ENCODE peak calls at places on chromosomes 6 and 20, in nine cellular contexts. L is SK-N-SH, P is K562, S is A549, D is HCT116, R is HL-60, Y is GM23338, B is HepG2, W is GM12878. X is an unnamed sample.
A peak's percentile ranks its signal among the peaks of the same experiment; 100 is the strongest.

GRCh38 chr6:25054469-25054868 is 118.7 kb upstream of the RIPOR2 start:
- DNase-seq in S (no peak), P (no peak), Y (no peak), L (no peak), B (no peak), W (no peak), R (no peak), D (no peak), X (no peak)

GRCh38 chr6:29705389-29706231 is 17.6 kb upstream of the HLA-F start:
- DNase-seq in L (peak; percentile 61), P (no peak), D (peak; percentile 48), B (peak; percentile 62), W (no peak), Y (peak; percentile 87), S (peak; percentile 39), R (no peak), X (no peak)

GRCh38 chr6:127128066-127128465 is 9.6 kb downstream of the RSPO3 start:
- DNase-seq in S (no peak), Y (no peak), W (no peak), R (no peak), P (no peak), L (no peak), D (no peak), B (no peak), X (no peak)

GRCh38 chr6:53426544-53427270 is 78.0 kb upstream of the ELOVL5 start:
- DNase-seq in P (no peak), B (no peak), R (no peak), W (peak; percentile 74), Y (no peak), L (no peak), D (no peak), S (no peak), X (no peak)

GRCh38 chr6:21953831-21954801 is 342.7 kb downstream of the PRL start:
- DNase-seq in R (no peak), W (no peak), L (peak; percentile 66), S (no peak), Y (peak; percentile 9), P (peak; percentile 17), D (no peak), B (peak; percentile 15), X (no peak)

GRCh38 chr20:10793741-10794140 is 119.9 kb upstream of the JAG1 start:
- DNase-seq in W (no peak), R (no peak), S (no peak), D (no peak), L (no peak), B (no peak), Y (peak; percentile 61), P (no peak), X (no peak)

GRCh38 chr20:64242797-64243475 is 12.6 kb upstream of the PCMTD2 start:
- DNase-seq in W (no peak), S (no peak), Y (no peak), D (no peak), P (no peak), R (no peak), L (no peak), B (peak; percentile 94), X (no peak)

GRCh38 chr6:53033764-53034163 is 31.4 kb upstream of the FBXO9 start:
- DNase-seq in B (no peak), S (no peak), L (no peak), W (no peak), R (no peak), Y (no peak), P (no peak), D (no peak), X (no peak)

GRCh38 chr6:75306074-75306473 is 21.5 kb upstream of the TMEM30A start:
- DNase-seq in B (no peak), P (no peak), S (no peak), R (no peak), Y (no peak), D (no peak), L (no peak), W (no peak), X (no peak)

GRCh38 chr6:107125771-107126170 is 10.5 kb upstream of the BEND3 start:
- DNase-seq in W (no peak), B (no peak), P (no peak), S (no peak), Y (no peak), R (no peak), L (no peak), D (no peak), X (no peak)

GRCh38 chr20:63847374-63848002 is 13.8 kb upstream of the ABHD16B start:
- DNase-seq in W (no peak), B (no peak), S (no peak), R (peak; percentile 59), P (peak; percentile 70), Y (peak; percentile 90), D (no peak), L (no peak), X (no peak)

GRCh38 chr20:16555754-16556153 is 17.5 kb downstream of the KIF16B start:
- DNase-seq in B (no peak), R (no peak), L (no peak), P (no peak), S (no peak), Y (no peak), W (no peak), D (no peak), X (no peak)

GRCh38 chr20:859661-860294 is 26.3 kb downstream of the FAM110A start:
- DNase-seq in S (no peak), D (no peak), L (no peak), P (no peak), B (no peak), Y (no peak), R (no peak), W (no peak), X (no peak)

GRCh38 chr20:17161661-17162410 is 65.0 kb upstream of the PCSK2 start:
- DNase-seq in D (no peak), W (no peak), B (no peak), P (no peak), S (no peak), R (no peak), L (no peak), Y (no peak), X (no peak)

GRCh38 chr6:34196833-34197195 is 39.9 kb upstream of the HMGA1 start:
- DNase-seq in Y (peak; percentile 38), B (no peak), S (no peak), W (no peak), R (no peak), D (no peak), L (no peak), P (peak; percentile 46), X (no peak)

GRCh38 chr6:68726992-68727391 is 91.9 kb downstream of the ADGRB3 start:
- DNase-seq in R (no peak), L (no peak), P (no peak), Y (no peak), D (no peak), B (no peak), S (no peak), W (no peak), X (no peak)

GRCh38 chr6:163668061-163668426 is 253.5 kb downstream of the QKI start:
- DNase-seq in B (no peak), S (no peak), R (no peak), P (no peak), Y (no peak), W (no peak), L (no peak), D (no peak), X (no peak)

DNA sequence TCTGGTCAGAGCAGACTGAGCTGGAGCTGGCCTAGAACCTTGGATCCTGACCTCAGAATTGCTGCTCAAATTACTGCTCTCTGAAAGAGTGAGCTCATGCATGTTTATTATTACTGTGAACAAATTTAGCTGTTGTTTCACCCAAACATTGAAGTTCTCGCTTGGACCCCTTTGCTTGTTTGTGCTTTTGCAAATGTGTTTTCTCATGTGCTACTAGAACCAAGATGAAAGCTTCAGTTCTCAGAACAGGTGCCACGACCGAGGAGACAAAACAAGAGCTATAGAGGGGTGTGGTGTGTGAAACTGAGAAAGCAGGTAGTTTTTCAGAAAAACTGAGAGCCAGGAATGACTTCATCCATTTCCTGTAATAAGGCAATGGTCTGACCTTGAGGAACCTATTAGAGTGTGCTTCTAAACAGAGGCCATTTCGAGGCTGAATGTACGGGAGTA is 50.0 kb upstream of the ESR1 start:
- DNase-seq in Y (no peak), L (no peak), B (peak; percentile 29), W (peak; percentile 69), D (no peak), R (no peak), P (no peak), S (no peak), X (no peak)
- TF ChIP-seq REST in Y (no peak), L (no peak), B (no peak), W (no peak), D (no peak), R (no peak), P (no peak), S (no peak), X (no peak)

GRCh38 chr6:72363844-72364740 is 257.8 kb upstream of the KCNQ5 start:
- DNase-seq in S (no peak), D (no peak), R (no peak), P (no peak), B (no peak), L (no peak), W (no peak), Y (no peak), X (peak; percentile 41)
- TF ChIP-seq REST in S (no peak), D (no peak), R (no peak), P (no peak), B (no peak), L (peak; percentile 77), W (no peak), Y (no peak), X (no peak)

GRCh38 chr6:129279343-129280104 is 396.6 kb downstream of the LAMA2 start:
- DNase-seq in Y (no peak), S (no peak), W (no peak), D (no peak), B (no peak), L (no peak), R (no peak), P (no peak), X (no peak)

GRCh38 chr6:129280719-129281118 is 397.8 kb downstream of the LAMA2 start:
- DNase-seq in B (no peak), S (no peak), L (no peak), W (no peak), Y (no peak), P (no peak), D (no peak), R (no peak), X (no peak)

GRCh38 chr6:129276461-129276860 is 393.5 kb downstream of the LAMA2 start:
- DNase-seq in L (no peak), P (no peak), B (no peak), D (no peak), Y (no peak), W (no peak), R (no peak), S (no peak), X (no peak)

GRCh38 chr6:129281173-129281796 is 398.3 kb downstream of the LAMA2 start:
- DNase-seq in Y (no peak), D (no peak), R (no peak), L (no peak), S (no peak), W (no peak), B (no peak), P (no peak), X (no peak)

GRCh38 chr6:129276986-129277385 is 394.0 kb downstream of the LAMA2 start:
- DNase-seq in Y (no peak), S (no peak), B (no peak), L (no peak), W (no peak), P (no peak), D (no peak), R (no peak), X (no peak)
- TF ChIP-seq REST in Y (no peak), S (no peak), B (no peak), L (no peak), W (no peak), P (no peak), D (no peak), R (no peak), X (no peak)

GRCh38 chr6:80454197-80454596 is 347.7 kb downstream of the BCKDHB start:
- DNase-seq in Y (no peak), S (no peak), D (peak; percentile 37), P (no peak), L (no peak), R (no peak), B (no peak), W (peak; percentile 27), X (no peak)
- TF ChIP-seq REST in Y (no peak), S (no peak), D (no peak), P (no peak), L (no peak), R (no peak), B (no peak), W (no peak), X (no peak)